ENCODE peak calls at places on chromosomes 13 and 19, in four cellular contexts. Y is AG10803, W is body of pancreas, M is astrocyte of the spinal cord. L is an unnamed sample.

GRCh38 chr19:31742249-31742648 is 393.0 kb upstream of the TSHZ3 start:
- DNase-seq in Y (no peak), W (no peak), M (no peak), L (no peak)

GRCh38 chr13:50357586-50358118 is 342.4 kb downstream of the KCNRG start:
- DNase-seq in Y (peak), W (peak), M (peak), L (peak)

GRCh38 chr13:74251778-74252519 is 117.7 kb upstream of the KLF12 start:
- DNase-seq in Y (peak), W (no peak), M (no peak), L (no peak)

GRCh38 chr19:36773223-36773579 is 594 bp upstream of the ZNF850 start:
- DNase-seq in Y (no peak), W (no peak), M (no peak), L (no peak)

GRCh38 chr19:31356587-31357314 is 7.5 kb upstream of the TSHZ3 start:
- DNase-seq in Y (no peak), W (peak), M (no peak), L (no peak)

GRCh38 chr13:93646247-93646646 is 419.6 kb downstream of the GPC6 start:
- DNase-seq in Y (no peak), W (no peak), M (no peak), L (no peak)

GRCh38 chr19:40223135-40223822 is 3.2 kb downstream of the CCNP start:
- DNase-seq in Y (no peak), W (no peak), M (no peak), L (no peak)

GRCh38 chr13:93535256-93535655 is 308.6 kb downstream of the GPC6 start:
- DNase-seq in Y (peak), W (no peak), M (peak), L (peak)

GRCh38 chr19:4441994-4442845 is 15.4 kb downstream of the UBXN6 start:
- DNase-seq in Y (no peak), W (no peak), M (no peak), L (no peak)

DNA sequence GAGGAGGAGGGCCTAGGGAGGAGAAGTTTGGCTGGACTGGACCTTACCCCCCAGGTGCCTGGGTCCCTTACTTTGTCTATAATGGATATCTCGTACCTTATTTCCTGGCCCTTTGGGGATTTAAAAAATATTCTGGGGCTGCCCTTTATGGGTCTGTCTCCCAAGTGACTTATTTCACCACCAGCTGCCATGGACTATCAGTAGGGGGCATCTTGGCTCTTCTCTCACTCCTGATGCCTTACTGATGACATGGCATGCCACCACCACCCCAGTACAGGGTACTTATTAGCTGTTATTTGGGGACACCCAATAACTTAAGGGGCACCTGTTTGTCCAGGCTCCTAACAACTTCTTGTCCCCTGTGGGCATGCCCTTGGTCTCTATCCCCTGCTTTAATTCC is 38.0 kb downstream of the NFIX start:
- DNase-seq in Y (peak), W (no peak), M (no peak), L (no peak)
- TF ChIP-seq CTCF in Y (peak), W (no peak), M (peak), L (peak)

GRCh38 chr19:19385131-19385899 is 20.2 kb upstream of the GATAD2A start:
- DNase-seq in Y (peak), W (peak), M (peak), L (peak)
- TF ChIP-seq CTCF in Y (no peak), W (peak), M (no peak), L (no peak)

GRCh38 chr13:77548095-77548494 is 12.6 kb downstream of the SCEL start:
- DNase-seq in Y (no peak), W (no peak), M (no peak), L (no peak)

GRCh38 chr13:77543711-77544110 is 8.2 kb downstream of the SCEL start:
- DNase-seq in Y (no peak), W (no peak), M (no peak), L (no peak)

GRCh38 chr13:77544365-77544764 is 8.9 kb downstream of the SCEL start:
- DNase-seq in Y (peak), W (peak), M (peak), L (no peak)

GRCh38 chr13:77544765-77545316 is 9.3 kb downstream of the SCEL start:
- DNase-seq in Y (no peak), W (no peak), M (no peak), L (no peak)

GRCh38 chr13:77545626-77546412 is 10.3 kb downstream of the SCEL start:
- DNase-seq in Y (no peak), W (no peak), M (no peak), L (no peak)
- TF ChIP-seq CTCF in Y (no peak), W (no peak), M (no peak), L (no peak)

GRCh38 chr13:25276748-25277147 is 10.5 kb downstream of the MTMR6 start:
- DNase-seq in Y (no peak), W (no peak), M (peak), L (peak)
- TF ChIP-seq CTCF in Y (no peak), W (no peak), M (no peak), L (no peak)

GRCh38 chr19:14775855-14776254 is 2.5 kb downstream of the ADGRE2 start:
- DNase-seq in Y (no peak), W (no peak), M (no peak), L (no peak)
- TF ChIP-seq CTCF in Y (no peak), W (no peak), M (no peak), L (no peak)

DNA sequence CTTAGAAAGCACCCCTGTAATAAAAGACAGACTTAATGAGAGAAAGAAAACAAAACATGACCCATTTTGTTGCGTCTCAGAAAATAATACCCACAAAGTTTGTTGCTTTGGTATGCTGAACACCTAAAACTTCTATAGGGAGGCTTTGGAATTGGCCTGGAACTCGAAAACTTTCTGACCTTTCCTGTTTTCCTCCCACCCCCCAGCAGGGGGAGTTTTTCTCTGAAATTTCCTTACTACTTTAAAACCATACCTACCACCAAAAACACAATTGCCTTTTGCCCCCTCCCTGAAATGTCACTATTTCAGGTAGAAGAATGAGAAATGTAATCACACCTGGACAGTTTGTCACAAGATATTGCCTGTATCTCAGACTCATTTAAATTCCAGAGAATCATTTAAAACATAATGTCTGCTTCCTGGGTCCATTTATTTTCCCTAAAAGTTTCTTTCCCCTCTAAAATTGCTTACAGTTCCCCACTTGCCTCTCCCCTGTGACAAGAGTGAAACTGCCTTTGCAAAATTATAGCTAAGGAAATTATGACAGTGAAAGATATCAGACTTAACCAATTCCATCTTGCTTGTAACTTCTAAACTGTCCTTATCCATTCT is 2700.2 kb downstream of the PCDH9 start:
- DNase-seq in Y (no peak), W (no peak), M (peak), L (no peak)
- TF ChIP-seq CTCF in Y (peak), W (peak), M (peak), L (peak)

GRCh38 chr13:52195052-52195837 is 35.8 kb upstream of the NEK3 start:
- DNase-seq in Y (peak), W (peak), M (peak), L (no peak)
- TF ChIP-seq CTCF in Y (peak), W (no peak), M (no peak), L (no peak)

DNA sequence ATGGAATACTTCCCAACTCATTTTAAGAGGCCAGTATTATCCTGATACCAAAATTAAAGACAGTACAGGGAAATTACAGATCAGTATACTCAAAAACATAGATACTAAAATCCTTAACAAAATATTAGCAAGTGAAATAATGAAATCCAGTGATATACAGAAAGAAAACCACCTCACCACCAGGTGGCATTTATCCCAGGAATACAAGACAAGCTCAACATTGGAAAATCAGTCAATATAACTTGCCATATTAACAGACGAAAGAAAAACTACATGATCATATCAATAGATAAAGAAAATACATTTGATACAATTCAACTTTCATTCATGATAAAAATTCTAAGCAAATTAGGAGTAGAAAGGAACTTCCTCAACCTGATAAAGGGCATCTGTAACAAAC is 6.7 kb upstream of the GNA15 start:
- DNase-seq in Y (peak), W (peak), M (peak), L (peak)
- TF ChIP-seq CTCF in Y (peak), W (peak), M (peak), L (peak)